ENCODE peak calls at places on chromosomes 11 and 22, in four cellular contexts. B, S, A and H are unnamed samples. For H3K4me1, the result is how much of the 10 kb centered on the place peaks cover.

GRCh38 chr22:47586038-47586437 is 823.6 kb downstream of the TBC1D22A start:
- DNase-seq in B (no peak), S (no peak), A (no peak), H (no peak)

GRCh38 chr11:117259417-117259816 is 26.9 kb downstream of the RNF214 start:
- DNase-seq in S (no peak), B (no peak), A (no peak), H (no peak)

GRCh38 chr11:72507050-72507449 is 72.7 kb upstream of the CLPB start:
- DNase-seq in B (no peak), A (no peak), S (no peak), H (no peak)

GRCh38 chr11:112968988-112969714 is 7.9 kb downstream of the NCAM1 start:
- DNase-seq in S (no peak), B (no peak), A (no peak), H (no peak)

GRCh38 chr22:48362736-48363404 is 1464.8 kb downstream of the BRD1 start:
- DNase-seq in A (no peak), S (no peak), B (no peak), H (no peak)

GRCh38 chr11:61042537-61042936 is 59.8 kb upstream of the CD5 start:
- DNase-seq in S (no peak), A (no peak), B (no peak), H (no peak)

GRCh38 chr22:22248878-22249277 is 4.3 kb downstream of the VPREB1 start:
- DNase-seq in A (no peak), S (no peak), B (no peak), H (no peak)

GRCh38 chr11:116185551-116185950 is 587.2 kb downstream of the BUD13 start:
- DNase-seq in A (no peak), B (no peak), S (no peak), H (no peak)

GRCh38 chr11:59158206-59159068 is 13.5 kb upstream of the DTX4 start:
- DNase-seq in B (peak), A (no peak), S (no peak), H (peak)

GRCh38 chr11:73334244-73335203 is 26.4 kb downstream of the ARHGEF17 start:
- DNase-seq in A (no peak), S (peak), B (peak), H (no peak)

GRCh38 chr11:83157755-83158473 is 983 bp downstream of the PCF11 start:
- DNase-seq in S (peak), B (peak), A (peak), H (peak)

GRCh38 chr11:107009190-107009589 is 9.1 kb downstream of the GUCY1A2 start:
- DNase-seq in B (no peak), S (no peak), A (no peak), H (no peak)

GRCh38 chr22:49012695-49013094 is 815.0 kb downstream of the BRD1 start:
- DNase-seq in B (no peak), S (no peak), A (no peak), H (no peak)

GRCh38 chr11:35035894-35036408 is 103.0 kb upstream of the CD44 start:
- DNase-seq in B (no peak), S (no peak), A (no peak), H (no peak)

GRCh38 chr11:128465531-128465930 is 121.8 kb downstream of the ETS1 start:
- DNase-seq in S (no peak), B (no peak), A (no peak), H (no peak)

GRCh38 chr22:37185646-37186227 is 2.3 kb downstream of the C1QTNF6 start:
- DNase-seq in S (no peak), B (peak), A (no peak), H (no peak)

GRCh38 chr11:67544591-67545242 is 21.5 kb upstream of the CABP2 start:
- DNase-seq in B (no peak), S (no peak), A (no peak), H (no peak)

GRCh38 chr11:37264060-37264459 is 666.0 kb upstream of the RAG2 start:
- DNase-seq in S (no peak), A (no peak), B (no peak), H (no peak)

GRCh38 chr22:26848244-26848920 is 191.0 kb downstream of the MIAT start:
- DNase-seq in S (no peak), B (no peak), A (no peak), H (no peak)

GRCh38 chr11:107898270-107898669 is 30.0 kb upstream of the RAB39A start:
- DNase-seq in S (no peak), A (peak), B (no peak), H (no peak)

GRCh38 chr11:31655483-31655882 is 145.9 kb downstream of the ELP4 start:
- DNase-seq in S (no peak), A (no peak), B (no peak), H (no peak)

GRCh38 chr22:27185903-27186302 is 528.5 kb downstream of the MIAT start:
- DNase-seq in A (no peak), B (no peak), S (no peak), H (no peak)

GRCh38 chr22:50710886-50711285 is 27.1 kb upstream of the ACR start:
- DNase-seq in A (no peak), B (peak), S (no peak), H (no peak)

GRCh38 chr22:30044369-30044768 is 35.9 kb upstream of the HORMAD2 start:
- DNase-seq in A (no peak), S (peak), B (no peak), H (no peak)

GRCh38 chr11:22192289-22192641 is 620 bp upstream of the ANO5 start:
- DNase-seq in A (no peak), S (peak), B (peak), H (no peak)

GRCh38 chr22:17258015-17258827 is 39.0 kb upstream of the ADA2 start:
- DNase-seq in B (peak), A (peak), S (peak), H (no peak)

GRCh38 chr22:17257091-17257490 is 37.9 kb upstream of the ADA2 start:
- DNase-seq in S (no peak), A (no peak), B (no peak), H (no peak)

GRCh38 chr22:17260291-17260690 is 41.1 kb upstream of the ADA2 start:
- DNase-seq in B (no peak), S (no peak), A (no peak), H (no peak)

GRCh38 chr22:17260950-17261349 is 41.7 kb upstream of the ADA2 start:
- DNase-seq in B (no peak), A (no peak), S (no peak), H (no peak)

DNA sequence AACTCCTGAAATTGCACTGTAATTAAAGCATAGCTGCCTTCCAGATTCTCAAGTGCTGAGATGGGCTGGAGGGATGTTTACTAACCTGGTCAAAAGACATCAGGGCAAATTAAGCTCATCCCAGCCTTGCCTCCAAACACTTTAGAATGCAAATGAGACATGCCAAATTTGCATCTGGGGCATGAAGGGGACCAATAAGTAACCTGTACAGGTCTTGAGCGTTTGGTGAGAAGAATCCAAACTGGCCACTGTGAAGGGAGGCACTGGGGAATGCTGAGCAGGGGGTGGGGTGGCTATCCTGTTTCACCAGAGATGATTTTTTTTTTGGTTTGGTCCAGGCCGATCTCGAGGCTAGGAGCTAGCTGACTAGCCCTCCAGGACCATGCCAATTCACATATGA is 38.3 kb upstream of the ADA2 start:
- DNase-seq in B (no peak), A (no peak), S (no peak), H (no peak)
- H3K4me3 ChIP-seq in B (peak), A (peak), S (no peak), H (no peak)

GRCh38 chr11:93131709-93132108 is 66.1 kb downstream of the SLC36A4 start:
- DNase-seq in A (no peak), S (no peak), B (no peak), H (no peak)
- H3K4me1 ChIP-seq in A (under half), S (under half), B (under half), H (under half)

GRCh38 chr11:131467645-131468270 is 97.3 kb downstream of the NTM start:
- DNase-seq in B (no peak), A (no peak), S (no peak), H (no peak)
- H3K27ac ChIP-seq in B (no peak), A (no peak), S (no peak), H (no peak)

GRCh38 chr22:35915477-35916013 is 113.1 kb downstream of the RBFOX2 start:
- DNase-seq in B (no peak), A (no peak), S (no peak), H (no peak)
- H3K4me3 ChIP-seq in B (peak), A (no peak), S (peak), H (no peak)

GRCh38 chr11:12388171-12388570 is 10.8 kb downstream of the PARVA start:
- DNase-seq in A (no peak), S (no peak), B (no peak), H (no peak)

GRCh38 chr11:12388939-12389670 is 11.7 kb downstream of the PARVA start:
- DNase-seq in A (no peak), S (no peak), B (no peak), H (no peak)

GRCh38 chr11:12386309-12386708 is 8.9 kb downstream of the PARVA start:
- DNase-seq in B (no peak), S (no peak), A (no peak), H (no peak)

GRCh38 chr11:12389676-12390075 is 12.3 kb downstream of the PARVA start:
- DNase-seq in B (no peak), S (no peak), A (no peak), H (no peak)

DNA sequence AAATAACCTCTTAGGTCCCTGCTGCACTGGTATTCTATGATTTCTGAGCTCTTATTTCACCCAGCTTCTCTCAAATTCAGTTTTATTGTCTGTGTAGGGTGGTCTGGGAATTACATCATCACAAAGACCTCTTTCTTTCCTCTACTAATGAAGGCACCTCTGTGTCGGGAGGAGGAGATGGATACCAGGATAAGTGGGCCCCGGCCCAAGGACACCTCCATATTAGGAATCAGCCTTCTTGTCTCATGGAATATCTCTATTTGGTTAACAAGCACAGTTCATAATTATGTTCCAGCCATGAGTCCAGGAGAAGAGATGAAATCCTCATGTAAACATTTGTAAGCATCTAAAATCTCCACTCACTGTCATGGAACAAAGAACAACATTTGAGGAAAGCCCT is 9.4 kb downstream of the PARVA start:
- DNase-seq in B (no peak), A (no peak), S (no peak), H (no peak)
- H3K4me1 ChIP-seq in B (half or more), A (under half), S (under half), H (under half)

GRCh38 chr11:44592125-44592643 is 26.7 kb downstream of the CD82 start:
- DNase-seq in A (no peak), S (no peak), B (no peak), H (no peak)
- H3K27ac ChIP-seq in A (peak), S (peak), B (peak), H (peak)

DNA sequence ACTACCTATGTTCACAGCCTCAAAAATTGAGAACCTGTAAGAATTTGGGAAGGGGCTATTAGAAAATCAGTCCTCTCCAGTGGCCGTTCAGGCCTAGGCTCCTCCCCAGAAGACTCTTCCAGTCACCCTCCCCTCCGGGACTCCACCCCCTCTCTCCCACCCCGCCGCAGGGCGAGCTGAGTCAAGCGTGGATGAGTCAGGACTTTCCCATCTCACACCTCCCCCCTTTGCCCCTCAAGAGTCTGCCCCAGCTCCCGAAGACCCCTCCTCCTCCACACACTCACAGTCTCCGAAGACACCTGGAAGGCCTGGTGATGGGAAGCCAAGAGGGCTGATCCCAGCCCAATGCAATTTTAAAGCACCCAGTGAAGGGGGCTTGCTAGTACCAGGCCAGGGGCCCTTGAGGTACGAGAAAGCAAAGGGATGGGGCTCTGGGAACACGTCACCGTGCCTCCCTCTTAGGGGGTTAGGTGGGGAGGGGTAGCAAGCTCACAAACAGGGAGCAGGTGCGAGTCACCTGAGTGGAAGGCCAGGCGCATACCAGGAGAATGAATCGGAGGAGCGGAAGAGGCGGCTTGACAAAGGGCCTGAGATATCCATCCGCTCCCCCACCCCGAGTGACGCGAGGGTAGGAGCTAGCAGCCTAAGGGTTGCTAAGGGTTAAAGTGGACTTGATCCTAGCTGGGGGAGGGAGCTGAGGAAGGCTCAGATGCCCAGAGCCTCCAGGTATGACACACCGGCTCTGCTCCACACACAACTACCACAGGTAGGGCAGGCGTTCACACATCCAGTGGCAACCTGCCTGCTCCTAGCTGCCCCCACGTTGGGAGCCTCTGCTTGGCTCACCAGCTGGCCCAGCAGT is 13.6 kb downstream of the BCL9L start:
- DNase-seq in A (no peak), B (peak), S (peak), H (peak)
- H3K4me3 ChIP-seq in A (no peak), B (peak), S (no peak), H (peak)

DNA sequence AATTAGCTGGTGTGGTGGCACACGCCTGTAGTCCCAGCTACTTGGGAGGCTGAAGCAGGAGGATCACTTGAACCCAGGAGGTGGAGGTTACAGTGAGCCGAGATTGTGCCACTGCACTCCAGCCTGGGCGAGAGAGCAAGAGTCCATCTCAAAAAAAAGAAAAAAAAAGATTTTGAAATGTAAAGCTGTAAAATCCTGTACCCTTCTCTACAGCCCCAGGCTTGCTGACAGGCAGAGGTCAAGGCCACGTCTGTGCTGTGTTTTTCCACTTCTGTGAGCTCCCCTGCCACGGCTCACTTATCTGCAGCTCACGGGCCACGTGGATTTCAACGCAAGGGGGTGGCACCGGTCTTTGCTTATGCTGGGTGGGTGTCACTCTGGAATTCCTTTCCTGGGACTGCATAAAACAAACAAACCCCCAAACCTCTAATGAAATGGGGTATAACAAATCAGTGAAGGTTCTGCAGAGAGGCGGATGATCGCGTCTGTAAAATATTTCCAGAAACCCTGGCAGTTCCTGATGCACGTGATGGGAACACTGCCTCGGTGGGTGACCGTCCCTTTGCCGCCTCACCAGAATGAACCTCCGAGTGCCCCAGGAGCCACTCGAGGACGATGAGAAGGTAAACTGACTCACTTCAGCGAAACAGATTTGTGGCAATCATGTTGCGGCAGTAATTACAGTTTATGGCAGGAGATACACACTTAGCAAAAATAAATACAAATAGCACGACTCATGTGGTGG is 44.0 kb upstream of the ATXN10 start:
- DNase-seq in S (no peak), B (no peak), A (no peak), H (no peak)
- H3K4me1 ChIP-seq in S (under half), B (under half), A (under half), H (under half)

GRCh38 chr11:124934862-124935547 is 842 bp downstream of the HEPACAM start:
- DNase-seq in B (no peak), A (no peak), S (no peak), H (no peak)

GRCh38 chr11:124928942-124929663 is 6.7 kb downstream of the HEPACAM start:
- DNase-seq in S (no peak), A (no peak), B (no peak), H (no peak)

GRCh38 chr11:124935548-124936514 is at the start of gene HEPACAM:
- DNase-seq in S (no peak), A (no peak), B (no peak), H (no peak)

GRCh38 chr11:124930799-124931198 is 5.0 kb downstream of the HEPACAM start:
- DNase-seq in B (no peak), S (no peak), A (no peak), H (no peak)
- H3K27ac ChIP-seq in B (no peak), S (no peak), A (no peak), H (no peak)